ENCODE peak calls at places on chromosome 9, in six cellular contexts. One of them, this sample, is unnamed.

GRCh38 chr9:81381694-81382093 is 307.7 kb downstream of the TLE1 start:
- DNase-seq in heart right ventricle: no peak
- DNase-seq in endodermal cell: no peak
- DNase-seq in SK-N-SH: no peak
- DNase-seq in PC-3: no peak
- DNase-seq in GM06990: no peak
- DNase-seq in this sample: no peak

GRCh38 chr9:136409557-136410455 is 608 bp downstream of the ENTR1 start:
- DNase-seq in heart right ventricle: no peak
- DNase-seq in GM06990: peak; percentile 60
- DNase-seq in SK-N-SH: peak; percentile 80
- DNase-seq in PC-3: peak; percentile 38
- DNase-seq in endodermal cell: peak; percentile 71
- DNase-seq in this sample: peak; percentile 88

GRCh38 chr9:105355810-105356209 is 92.0 kb upstream of the FSD1L start:
- DNase-seq in heart right ventricle: no peak
- DNase-seq in endodermal cell: no peak
- DNase-seq in GM06990: peak; percentile 25
- DNase-seq in SK-N-SH: no peak
- DNase-seq in PC-3: no peak
- DNase-seq in this sample: no peak

GRCh38 chr9:122051401-122052346 is 41.4 kb downstream of the TTLL11 start:
- DNase-seq in heart right ventricle: no peak
- DNase-seq in SK-N-SH: no peak
- DNase-seq in endodermal cell: no peak
- DNase-seq in PC-3: no peak
- DNase-seq in GM06990: no peak
- DNase-seq in this sample: no peak

GRCh38 chr9:99103909-99104458 is 929 bp upstream of the TGFBR1 start:
- DNase-seq in PC-3: peak; percentile 18
- DNase-seq in GM06990: no peak
- DNase-seq in heart right ventricle: peak; percentile 31
- DNase-seq in endodermal cell: no peak
- DNase-seq in SK-N-SH: no peak
- DNase-seq in this sample: peak; percentile 50

GRCh38 chr9:110189001-110189400 is 19.0 kb downstream of the C9orf152 start:
- DNase-seq in GM06990: no peak
- DNase-seq in SK-N-SH: no peak
- DNase-seq in PC-3: no peak
- DNase-seq in heart right ventricle: no peak
- DNase-seq in endodermal cell: no peak
- DNase-seq in this sample: no peak

GRCh38 chr9:69346596-69347390 is 21.8 kb downstream of the ENTREP1 start:
- DNase-seq in PC-3: peak; percentile 23
- DNase-seq in endodermal cell: no peak
- DNase-seq in heart right ventricle: no peak
- DNase-seq in GM06990: no peak
- DNase-seq in SK-N-SH: no peak
- DNase-seq in this sample: no peak

GRCh38 chr9:131420913-131421312 is 27.0 kb downstream of the PRRC2B start:
- DNase-seq in GM06990: no peak
- DNase-seq in PC-3: no peak
- DNase-seq in endodermal cell: no peak
- DNase-seq in heart right ventricle: no peak
- DNase-seq in SK-N-SH: peak; percentile 44
- DNase-seq in this sample: peak; percentile 54

GRCh38 chr9:133355881-133356357 is 368 bp downstream of the SURF1 start:
- DNase-seq in GM06990: no peak
- DNase-seq in SK-N-SH: no peak
- DNase-seq in heart right ventricle: no peak
- DNase-seq in PC-3: no peak
- DNase-seq in endodermal cell: no peak
- DNase-seq in this sample: peak; percentile 58

GRCh38 chr9:96420468-96421219 is 2.5 kb upstream of the ZNF367 start:
- DNase-seq in PC-3: peak; percentile 95
- DNase-seq in endodermal cell: peak; percentile 80
- DNase-seq in SK-N-SH: no peak
- DNase-seq in heart right ventricle: peak; percentile 67
- DNase-seq in GM06990: peak; percentile 30
- DNase-seq in this sample: peak; percentile 45

GRCh38 chr9:100340224-100340623 is 12.5 kb downstream of the TEX10 start:
- DNase-seq in PC-3: no peak
- DNase-seq in endodermal cell: no peak
- DNase-seq in GM06990: no peak
- DNase-seq in SK-N-SH: no peak
- DNase-seq in heart right ventricle: no peak
- DNase-seq in this sample: no peak

GRCh38 chr9:38227656-38228055 is 158.6 kb upstream of the SHB start:
- DNase-seq in PC-3: peak; percentile 33
- DNase-seq in SK-N-SH: peak; percentile 57
- DNase-seq in GM06990: no peak
- DNase-seq in heart right ventricle: no peak
- DNase-seq in endodermal cell: no peak
- DNase-seq in this sample: no peak

GRCh38 chr9:93082841-93083411 is 13.1 kb upstream of the CARD19 start:
- DNase-seq in endodermal cell: peak; percentile 49
- DNase-seq in SK-N-SH: peak; percentile 16
- DNase-seq in heart right ventricle: no peak
- DNase-seq in PC-3: no peak
- DNase-seq in GM06990: no peak
- DNase-seq in this sample: peak; percentile 57

GRCh38 chr9:109401169-109401989 is 80.5 kb upstream of the EPB41L4B start:
- DNase-seq in GM06990: no peak
- DNase-seq in SK-N-SH: peak; percentile 68
- DNase-seq in heart right ventricle: no peak
- DNase-seq in endodermal cell: peak; percentile 94
- DNase-seq in PC-3: peak; percentile 80
- DNase-seq in this sample: peak; percentile 85

GRCh38 chr9:127129718-127130085 is 7.3 kb upstream of the ANGPTL2 start:
- DNase-seq in heart right ventricle: no peak
- DNase-seq in PC-3: no peak
- DNase-seq in GM06990: no peak
- DNase-seq in endodermal cell: no peak
- DNase-seq in SK-N-SH: peak; percentile 89
- DNase-seq in this sample: no peak

GRCh38 chr9:127129073-127129717 is 6.8 kb upstream of the ANGPTL2 start:
- DNase-seq in GM06990: no peak
- DNase-seq in SK-N-SH: no peak
- DNase-seq in heart right ventricle: no peak
- DNase-seq in endodermal cell: peak; percentile 67
- DNase-seq in PC-3: no peak
- DNase-seq in this sample: no peak

GRCh38 chr9:127130235-127130634 is 7.8 kb upstream of the ANGPTL2 start:
- DNase-seq in SK-N-SH: no peak
- DNase-seq in endodermal cell: no peak
- DNase-seq in GM06990: no peak
- DNase-seq in heart right ventricle: no peak
- DNase-seq in PC-3: no peak
- DNase-seq in this sample: no peak

GRCh38 chr9:127126981-127127380 is 4.5 kb upstream of the ANGPTL2 start:
- DNase-seq in endodermal cell: no peak
- DNase-seq in GM06990: no peak
- DNase-seq in heart right ventricle: no peak
- DNase-seq in SK-N-SH: no peak
- DNase-seq in PC-3: no peak
- DNase-seq in this sample: no peak

GRCh38 chr9:127128341-127129072 is 6.1 kb upstream of the ANGPTL2 start:
- DNase-seq in SK-N-SH: no peak
- DNase-seq in endodermal cell: no peak
- DNase-seq in PC-3: peak; percentile 21
- DNase-seq in GM06990: no peak
- DNase-seq in heart right ventricle: peak; percentile 73
- DNase-seq in this sample: no peak
- H3K4me3 ChIP-seq in SK-N-SH: no peak overlapping the region
- H3K4me3 ChIP-seq in endodermal cell: peak overlapping the region; percentile 13
- H3K4me3 ChIP-seq in PC-3: no peak overlapping the region
- H3K4me3 ChIP-seq in GM06990: no peak overlapping the region
- H3K4me3 ChIP-seq in heart right ventricle: no peak overlapping the region
- H3K4me3 ChIP-seq in this sample: no peak overlapping the region

DNA sequence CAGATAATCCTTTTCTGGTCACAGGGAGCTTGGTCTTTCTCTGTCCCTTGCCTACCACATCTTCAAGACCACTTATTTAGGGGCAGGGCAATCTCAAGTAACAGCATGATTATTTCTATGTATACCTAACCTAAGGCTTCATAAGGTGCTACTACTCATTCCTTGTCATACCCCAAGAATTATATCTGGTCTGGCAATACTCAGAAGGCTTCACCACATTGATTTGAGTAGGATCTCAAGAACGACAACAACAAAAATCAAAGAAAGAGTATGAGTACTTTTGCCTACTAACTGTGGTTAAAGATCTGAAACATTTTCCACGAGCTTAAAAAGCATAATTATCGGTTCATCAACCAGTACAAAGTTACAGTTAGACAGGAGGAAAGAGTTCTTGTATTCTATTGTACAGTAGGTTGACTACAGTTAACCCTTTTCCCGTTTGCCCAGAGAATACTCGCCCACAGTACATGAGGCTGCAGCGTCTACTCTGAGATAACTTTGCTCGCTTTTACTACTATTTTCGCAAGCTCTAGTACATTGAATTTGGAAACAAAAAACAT is 41.0 kb downstream of the FANCC start:
- DNase-seq in PC-3: no peak
- DNase-seq in SK-N-SH: no peak
- DNase-seq in heart right ventricle: no peak
- DNase-seq in endodermal cell: no peak
- DNase-seq in GM06990: no peak
- DNase-seq in this sample: no peak
- H3K36me3 ChIP-seq in PC-3: no peaks in the 10 kb centered on the region
- H3K36me3 ChIP-seq in SK-N-SH: no peaks in the 10 kb centered on the region
- H3K36me3 ChIP-seq in heart right ventricle: no peaks in the 10 kb centered on the region
- H3K36me3 ChIP-seq in endodermal cell: no peaks in the 10 kb centered on the region
- H3K36me3 ChIP-seq in GM06990: no peaks in the 10 kb centered on the region
- H3K36me3 ChIP-seq in this sample: no peaks in the 10 kb centered on the region

DNA sequence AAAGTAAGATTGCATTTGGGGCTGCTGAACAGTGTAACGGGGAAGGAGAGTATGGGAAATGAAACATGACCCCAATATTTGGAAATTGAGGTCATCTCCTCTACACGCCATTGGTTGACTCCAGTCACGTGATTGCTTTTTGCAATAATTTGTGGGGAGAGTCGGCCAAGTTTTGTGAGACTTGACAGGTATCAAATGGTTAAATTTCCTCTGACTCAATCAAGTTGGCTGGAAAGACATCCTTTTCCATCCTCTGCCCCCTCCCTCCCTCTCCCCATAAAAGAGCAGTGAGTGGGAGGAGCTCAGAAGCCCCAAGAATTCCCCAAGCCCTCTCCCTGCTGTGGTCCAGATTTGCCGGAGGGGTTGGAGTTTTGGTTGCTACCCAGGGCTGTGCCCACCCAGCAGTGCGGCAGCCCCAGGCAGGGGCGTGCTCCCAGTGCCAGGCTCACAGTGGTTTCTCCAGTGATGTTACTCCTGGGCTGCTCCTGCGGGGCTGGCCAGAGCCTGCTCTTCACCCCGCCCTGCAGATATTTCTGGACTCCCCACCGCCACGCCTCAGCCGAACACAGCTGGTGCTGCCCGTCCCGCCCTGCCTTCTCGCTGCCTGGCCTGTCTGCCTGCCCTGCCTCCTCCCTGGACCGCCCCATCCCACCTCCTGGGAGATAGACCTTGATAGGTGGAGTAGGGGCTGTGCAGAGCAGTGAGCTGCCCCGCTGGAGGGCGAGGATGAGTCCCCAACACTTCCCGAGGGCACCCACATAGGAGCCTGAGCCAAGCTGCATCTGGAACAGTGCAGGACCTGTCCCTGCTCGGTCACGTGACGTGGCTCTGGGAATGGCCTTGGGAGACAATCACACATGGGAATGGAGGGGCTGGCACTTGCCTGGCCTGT is 3.4 kb downstream of the COL5A1 start:
- DNase-seq in heart right ventricle: peak; percentile 76
- DNase-seq in SK-N-SH: peak; percentile 81
- DNase-seq in GM06990: no peak
- DNase-seq in PC-3: peak; percentile 90
- DNase-seq in endodermal cell: no peak
- DNase-seq in this sample: peak; percentile 87
- H3K4me3 ChIP-seq in heart right ventricle: peak overlapping the region; percentile 47
- H3K4me3 ChIP-seq in SK-N-SH: peak overlapping the region; percentile 59
- H3K4me3 ChIP-seq in GM06990: no peak overlapping the region
- H3K4me3 ChIP-seq in PC-3: peak overlapping the region; percentile 60
- H3K4me3 ChIP-seq in endodermal cell: no peak overlapping the region
- H3K4me3 ChIP-seq in this sample: peak overlapping the region; percentile 3

GRCh38 chr9:128972956-128973355 is 25.5 kb downstream of the NUP188 start:
- DNase-seq in heart right ventricle: no peak
- DNase-seq in GM06990: no peak
- DNase-seq in PC-3: peak; percentile 80
- DNase-seq in SK-N-SH: no peak
- DNase-seq in endodermal cell: no peak
- DNase-seq in this sample: no peak
- H3K36me3 ChIP-seq in heart right ventricle: peaks cover 68% of the 10 kb centered on the region
- H3K36me3 ChIP-seq in GM06990: peaks cover 15% of the 10 kb centered on the region
- H3K36me3 ChIP-seq in PC-3: peaks cover 24% of the 10 kb centered on the region
- H3K36me3 ChIP-seq in SK-N-SH: peaks cover 14% of the 10 kb centered on the region
- H3K36me3 ChIP-seq in endodermal cell: peaks cover 90% of the 10 kb centered on the region
- H3K36me3 ChIP-seq in this sample: peaks cover 24% of the 10 kb centered on the region

GRCh38 chr9:121048175-121048574 is 1.9 kb downstream of the C5 start:
- DNase-seq in endodermal cell: peak; percentile 40
- DNase-seq in GM06990: no peak
- DNase-seq in heart right ventricle: no peak
- DNase-seq in SK-N-SH: no peak
- DNase-seq in PC-3: no peak
- DNase-seq in this sample: no peak

GRCh38 chr9:121055642-121056143 is 5.6 kb upstream of the C5 start:
- DNase-seq in PC-3: peak; percentile 44
- DNase-seq in heart right ventricle: no peak
- DNase-seq in GM06990: no peak
- DNase-seq in endodermal cell: peak; percentile 90
- DNase-seq in SK-N-SH: no peak
- DNase-seq in this sample: peak; percentile 43

GRCh38 chr9:121053544-121053943 is 3.5 kb upstream of the C5 start:
- DNase-seq in GM06990: no peak
- DNase-seq in SK-N-SH: no peak
- DNase-seq in heart right ventricle: no peak
- DNase-seq in endodermal cell: peak; percentile 39
- DNase-seq in PC-3: no peak
- DNase-seq in this sample: no peak

GRCh38 chr9:121048618-121049017 is 1.5 kb downstream of the C5 start:
- DNase-seq in PC-3: peak; percentile 33
- DNase-seq in GM06990: no peak
- DNase-seq in endodermal cell: no peak
- DNase-seq in heart right ventricle: no peak
- DNase-seq in SK-N-SH: no peak
- DNase-seq in this sample: no peak

GRCh38 chr9:121050128-121050988 is at the start of gene C5:
- DNase-seq in heart right ventricle: no peak
- DNase-seq in GM06990: no peak
- DNase-seq in SK-N-SH: no peak
- DNase-seq in PC-3: no peak
- DNase-seq in endodermal cell: no peak
- DNase-seq in this sample: no peak
- H3K4me3 ChIP-seq in heart right ventricle: no peak within 1 kb of the TSS
- H3K4me3 ChIP-seq in GM06990: no peak within 1 kb of the TSS
- H3K4me3 ChIP-seq in SK-N-SH: no peak within 1 kb of the TSS
- H3K4me3 ChIP-seq in PC-3: no peak within 1 kb of the TSS
- H3K4me3 ChIP-seq in endodermal cell: peak within 1 kb of the TSS; percentile 82
- H3K4me3 ChIP-seq in this sample: no peak within 1 kb of the TSS